ENCODE peak calls at places on chromosomes 5 and 9, in four cellular contexts. D is NCI-H1694; I is effector memory CD8-positive, alpha-beta T cell; A is GM23248. L is an unnamed sample.

GRCh38 chr9:79572032-79572890 is 496 bp downstream of the TLE4 start:
- DNase-seq in D (no peak), I (no peak), A (peak), L (peak)

GRCh38 chr9:130239741-130240241 is 25.8 kb upstream of the HMCN2 start:
- DNase-seq in D (no peak), I (no peak), A (peak), L (peak)

GRCh38 chr5:133391349-133392136 is 220.8 kb downstream of the FSTL4 start:
- DNase-seq in D (no peak), I (no peak), A (no peak), L (no peak)

GRCh38 chr9:89463986-89464901 is 33.7 kb downstream of the SEMA4D start:
- DNase-seq in D (no peak), I (peak), A (no peak), L (peak)

GRCh38 chr5:178115136-178115834 is 2.0 kb downstream of the N4BP3 start:
- DNase-seq in D (no peak), I (peak), A (no peak), L (no peak)

GRCh38 chr5:95712347-95712958 is 18.7 kb upstream of the RHOBTB3 start:
- DNase-seq in D (no peak), I (no peak), A (peak), L (peak)

GRCh38 chr5:143014017-143014651 is 244.0 kb downstream of the ARHGAP26 start:
- DNase-seq in D (peak), I (no peak), A (peak), L (no peak)

GRCh38 chr5:97735209-97735608 is 552.2 kb upstream of the RIOK2 start:
- DNase-seq in D (no peak), I (no peak), A (peak), L (peak)

GRCh38 chr5:175520321-175520720 is 42.0 kb downstream of the SFXN1 start:
- DNase-seq in D (no peak), I (no peak), A (no peak), L (no peak)

GRCh38 chr5:132763369-132764036 is 13.5 kb downstream of the SEPTIN8 start:
- DNase-seq in D (no peak), I (no peak), A (no peak), L (no peak)

GRCh38 chr9:136882109-136882946 is 4.0 kb upstream of the TRAF2 start:
- DNase-seq in D (no peak), I (peak), A (peak), L (peak)

GRCh38 chr5:98458004-98458403 is 315.5 kb upstream of the RGMB start:
- DNase-seq in D (no peak), I (no peak), A (peak), L (peak)

GRCh38 chr5:150653145-150653761 is 7.8 kb upstream of the MYOZ3 start:
- DNase-seq in D (no peak), I (no peak), A (peak), L (no peak)

GRCh38 chr9:121285835-121286687 is 18.1 kb downstream of the GSN start:
- DNase-seq in D (no peak), I (no peak), A (peak), L (peak)

GRCh38 chr5:40376566-40376965 is 303.1 kb upstream of the PTGER4 start:
- DNase-seq in D (no peak), I (no peak), A (no peak), L (no peak)

GRCh38 chr9:17651725-17652124 is 72.9 kb downstream of the SH3GL2 start:
- DNase-seq in D (no peak), I (no peak), A (no peak), L (no peak)

GRCh38 chr5:169350759-169351240 is 49.9 kb upstream of the SLIT3 start:
- DNase-seq in D (no peak), I (no peak), A (peak), L (peak)

GRCh38 chr9:110029422-110029814 is 178.5 kb downstream of the C9orf152 start:
- DNase-seq in D (no peak), I (no peak), A (peak), L (peak)

GRCh38 chr5:37576496-37576895 is 197.4 kb downstream of the WDR70 start:
- DNase-seq in D (no peak), I (no peak), A (no peak), L (no peak)

GRCh38 chr5:1909346-1909985 is 26.7 kb upstream of the IRX4 start:
- DNase-seq in D (no peak), I (no peak), A (no peak), L (no peak)

GRCh38 chr5:113330533-113331200 is 104.1 kb downstream of the TSSK1B start:
- DNase-seq in D (peak), I (no peak), A (peak), L (peak)

GRCh38 chr9:14197459-14197858 is 116.5 kb downstream of the NFIB start:
- DNase-seq in D (no peak), I (no peak), A (no peak), L (no peak)

GRCh38 chr9:14179449-14179848 is 134.5 kb downstream of the NFIB start:
- DNase-seq in D (no peak), I (no peak), A (no peak), L (peak)

GRCh38 chr5:13629218-13629617 is 315.3 kb downstream of the DNAH5 start:
- DNase-seq in D (no peak), I (no peak), A (no peak), L (peak)

GRCh38 chr9:134058716-134059115 is 9.1 kb downstream of the BRD3 start:
- DNase-seq in D (no peak), I (no peak), A (peak), L (no peak)

GRCh38 chr9:117034862-117035261 is 347.8 kb downstream of the TRIM32 start:
- DNase-seq in D (no peak), I (no peak), A (peak), L (peak)

GRCh38 chr5:109022056-109022455 is 274.4 kb downstream of the FER start:
- DNase-seq in D (no peak), I (no peak), A (no peak), L (no peak)

GRCh38 chr5:76393035-76393680 is 9.9 kb upstream of the IQGAP2 start:
- DNase-seq in D (no peak), I (no peak), A (no peak), L (no peak)

GRCh38 chr5:132268698-132269551 is 11.4 kb downstream of the PDLIM4 start:
- DNase-seq in D (no peak), I (no peak), A (peak), L (peak)

GRCh38 chr5:75603421-75603820 is 7.8 kb upstream of the ANKDD1B start:
- DNase-seq in D (no peak), I (no peak), A (peak), L (peak)

GRCh38 chr9:134357631-134358025 is 31.4 kb downstream of the RXRA start:
- DNase-seq in D (no peak), I (no peak), A (no peak), L (no peak)

GRCh38 chr9:113523421-113524141 is 60.1 kb downstream of the RGS3 start:
- DNase-seq in D (no peak), I (peak), A (peak), L (no peak)

GRCh38 chr9:77793909-77794308 is 145.8 kb upstream of the GNA14 start:
- DNase-seq in D (no peak), I (no peak), A (peak), L (no peak)

GRCh38 chr9:119963798-119964372 is 594.6 kb upstream of the BRINP1 start:
- DNase-seq in D (no peak), I (no peak), A (peak), L (peak)

GRCh38 chr5:170219615-170220014 is 13.2 kb upstream of the C5orf58 start:
- DNase-seq in D (no peak), I (no peak), A (peak), L (peak)

GRCh38 chr5:96338624-96339023 is 94.4 kb downstream of the PCSK1 start:
- DNase-seq in D (no peak), I (no peak), A (peak), L (peak)

GRCh38 chr9:113566712-113567071 is 103.2 kb downstream of the RGS3 start:
- DNase-seq in D (no peak), I (no peak), A (peak), L (no peak)

GRCh38 chr5:55372130-55372925 is 64.5 kb downstream of the MTREX start:
- DNase-seq in D (no peak), I (no peak), A (no peak), L (no peak)

GRCh38 chr5:10678236-10678635 is 82.8 kb downstream of the DAP start:
- DNase-seq in D (no peak), I (no peak), A (peak), L (peak)